ENCODE peak calls at places on chromosomes 1 and 21, in eight cellular contexts. D is A549, H is omental fat pad, E is fibroblast of mammary gland, S is upper lobe of right lung, Y is lower leg skin, W is fibroblast of pulmonary artery, U is transverse colon. P is an unnamed sample.

GRCh38 chr1:10628685-10629084 is 153.9 kb downstream of the PEX14 start:
- DNase-seq in Y (no peak), D (no peak), E (peak; percentile 18), W (peak; percentile 24), H (no peak), U (no peak), S (peak; percentile 64), P (no peak)

GRCh38 chr1:46171872-46172271 is 3.0 kb upstream of the TSPAN1 start:
- DNase-seq in H (no peak), Y (no peak), U (peak; percentile 56), S (peak; percentile 85), E (no peak), D (no peak), W (no peak), P (no peak)

GRCh38 chr1:26961826-26962225 is 1.6 kb upstream of the KDF1 start:
- DNase-seq in S (no peak), E (peak; percentile 97), U (no peak), Y (no peak), H (no peak), W (peak; percentile 96), D (peak; percentile 61), P (no peak)

GRCh38 chr1:118247593-118247992 is 62.6 kb upstream of the SPAG17 start:
- DNase-seq in W (peak; percentile 10), H (no peak), E (peak; percentile 23), D (peak; percentile 14), S (no peak), U (no peak), Y (no peak), P (no peak)

GRCh38 chr21:45379171-45379900 is 25.6 kb upstream of the COL18A1 start:
- DNase-seq in S (peak; percentile 43), Y (no peak), D (no peak), U (no peak), H (no peak), E (no peak), W (no peak), P (no peak)

GRCh38 chr1:63116016-63116415 is 206.4 kb upstream of the FOXD3 start:
- DNase-seq in S (no peak), W (peak; percentile 16), H (no peak), Y (no peak), E (peak; percentile 38), D (no peak), U (no peak), P (no peak)

GRCh38 chr1:31795801-31796621 is 19.8 kb downstream of the SPOCD1 start:
- DNase-seq in Y (no peak), E (peak; percentile 84), H (peak; percentile 22), D (peak; percentile 17), U (peak; percentile 10), W (peak; percentile 80), S (no peak), P (peak; percentile 12)

GRCh38 chr1:40264354-40264781 is 6.3 kb downstream of the ZMPSTE24 start:
- DNase-seq in D (no peak), E (peak; percentile 25), Y (no peak), H (no peak), S (no peak), W (no peak), U (no peak), P (no peak)

GRCh38 chr1:156025873-156026272 is 5.1 kb upstream of the SSR2 start:
- DNase-seq in E (peak; percentile 35), Y (no peak), W (peak; percentile 57), U (peak; percentile 63), H (no peak), D (peak; percentile 72), S (peak; percentile 76), P (no peak)

GRCh38 chr1:241990040-241990439 is 8.9 kb downstream of the MAP1LC3C start:
- DNase-seq in D (peak; percentile 88), W (peak; percentile 76), Y (peak; percentile 70), S (peak; percentile 71), H (peak; percentile 27), U (peak; percentile 61), E (peak; percentile 99), P (no peak)

GRCh38 chr1:45796381-45796780 is 7.0 kb upstream of the MAST2 start:
- DNase-seq in H (no peak), E (peak; percentile 7), U (no peak), D (no peak), W (no peak), Y (no peak), S (no peak), P (no peak)

GRCh38 chr1:27522860-27523665 is 33.1 kb upstream of the WASF2 start:
- DNase-seq in D (peak; percentile 32), U (no peak), H (no peak), E (peak; percentile 39), W (peak; percentile 41), Y (no peak), S (no peak), P (no peak)

DNA sequence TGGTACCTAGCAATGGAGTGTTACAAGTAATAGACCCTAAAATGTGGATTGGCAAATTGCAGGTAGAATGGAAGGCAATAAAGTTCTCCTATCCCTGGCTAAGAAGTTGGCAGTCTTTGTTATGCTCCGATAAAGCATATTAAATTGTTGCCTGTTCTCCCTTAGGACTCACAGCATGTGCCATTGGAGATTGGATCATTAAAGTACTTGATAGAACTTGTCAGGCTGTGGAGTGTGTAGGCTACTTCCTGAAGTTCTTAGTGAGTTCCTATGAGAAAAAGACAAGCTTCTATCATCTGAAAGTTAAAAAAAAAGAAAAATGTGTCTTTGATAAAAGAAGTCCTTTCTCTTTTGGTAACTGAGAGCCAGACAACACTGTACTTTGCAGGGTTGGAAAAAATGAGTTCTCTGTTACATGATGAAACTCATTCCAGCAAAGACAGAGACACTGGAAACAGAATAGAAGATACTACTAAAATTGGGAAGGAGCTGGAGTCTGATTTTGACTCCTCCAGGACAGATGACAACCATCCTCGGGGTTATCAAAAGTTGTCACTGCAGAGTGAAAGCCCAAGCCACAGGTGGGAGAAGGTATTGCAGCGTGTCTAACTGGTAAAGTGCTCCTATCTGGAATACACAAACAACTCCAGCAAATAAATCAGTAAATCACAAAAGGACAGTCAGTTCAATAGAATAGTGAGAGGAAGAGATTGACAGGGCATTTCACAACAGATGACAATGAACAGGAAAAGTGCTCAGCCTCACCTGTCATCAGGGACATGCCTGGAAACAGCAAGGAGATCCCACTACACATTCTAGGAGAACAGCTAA is 87.5 kb upstream of the WDR26 start:
- DNase-seq in D (no peak), Y (no peak), E (no peak), H (no peak), U (no peak), W (no peak), S (no peak), P (no peak)
- TF ChIP-seq CTCF in D (no peak), Y (no peak), E (peak; percentile 6), H (no peak), U (no peak), W (peak; percentile 15), S (no peak), P (no peak)

DNA sequence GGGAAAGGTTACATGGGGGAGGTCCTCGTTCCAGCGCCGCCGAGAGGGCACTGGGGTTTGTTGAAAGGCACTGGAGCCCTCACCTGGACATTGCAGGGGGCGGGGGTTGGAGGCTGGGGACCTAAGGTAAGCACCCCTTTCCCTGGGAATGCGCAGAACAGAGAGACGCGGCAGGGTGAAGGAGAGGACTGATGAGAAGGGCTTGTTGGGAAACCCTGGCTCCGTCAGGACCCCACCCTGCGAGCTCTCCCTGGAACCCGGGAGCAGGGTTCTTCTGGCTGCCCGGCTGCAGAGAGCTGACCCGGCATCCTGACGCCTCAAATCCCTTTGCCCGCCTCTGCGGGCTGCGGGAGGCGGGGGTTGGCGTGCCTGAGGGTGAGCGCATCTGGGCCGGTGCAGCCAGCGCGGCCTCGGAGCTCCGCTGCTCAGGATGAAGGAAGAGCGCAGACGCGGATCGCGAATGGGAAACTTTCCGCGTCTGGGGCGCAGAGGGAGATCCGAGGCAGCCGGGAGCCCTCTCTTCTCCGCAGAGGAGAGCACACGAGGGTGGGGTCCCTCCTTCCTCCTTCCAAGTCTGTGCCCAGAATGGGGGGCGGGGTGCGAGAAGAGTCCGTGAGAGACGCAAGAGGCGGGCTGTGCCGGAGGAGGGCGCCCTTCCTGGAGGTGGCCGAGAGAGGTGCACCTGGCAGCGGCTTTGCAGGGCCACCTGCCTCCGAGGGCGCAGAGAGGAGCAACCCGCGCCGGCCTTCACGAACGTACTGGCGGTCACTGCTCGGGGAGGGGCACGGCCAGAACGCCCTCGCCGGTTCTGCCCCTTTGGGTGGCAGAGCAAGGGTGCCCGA is 2.4 kb downstream of the IGSF21 start:
- DNase-seq in D (peak; percentile 18), H (no peak), U (peak; percentile 37), Y (peak; percentile 29), E (no peak), S (no peak), W (no peak), P (no peak)
- TF ChIP-seq CTCF in D (peak; percentile 27), H (no peak), U (peak; percentile 20), Y (no peak), E (no peak), S (no peak), W (no peak), P (no peak)

GRCh38 chr1:21653744-21654100 is 15.4 kb downstream of the RAP1GAP start:
- DNase-seq in D (no peak), E (no peak), H (no peak), Y (no peak), U (no peak), S (no peak), W (no peak), P (no peak)
- TF ChIP-seq CTCF in D (no peak), E (no peak), H (no peak), Y (no peak), U (no peak), S (no peak), W (no peak), P (no peak)

GRCh38 chr1:25873120-25873519 is 2.4 kb downstream of the PAQR7 start:
- DNase-seq in E (no peak), H (no peak), D (no peak), U (peak; percentile 31), S (peak; percentile 36), Y (no peak), W (no peak), P (no peak)
- TF ChIP-seq CTCF in E (no peak), H (no peak), D (no peak), U (peak; percentile 11), S (no peak), Y (no peak), W (no peak), P (no peak)

DNA sequence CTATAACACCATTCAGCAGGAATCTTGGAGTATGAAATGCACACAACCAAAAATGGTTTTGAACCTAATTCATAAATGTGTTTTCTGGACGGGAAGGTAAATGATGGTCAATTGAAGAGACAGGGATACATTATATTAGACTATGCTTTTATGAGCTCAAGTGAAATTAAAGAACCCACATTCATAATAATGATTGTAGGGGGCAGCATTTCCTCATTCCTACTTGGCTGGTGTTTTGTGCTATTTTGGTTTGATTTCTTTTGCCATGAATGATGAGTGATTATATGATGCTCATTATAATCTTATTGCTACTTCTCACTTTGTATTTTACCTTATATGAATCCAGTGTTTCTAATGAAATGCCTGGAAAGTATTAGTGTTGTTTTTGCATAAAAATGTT is 372 bp downstream of the OR2L3 start:
- DNase-seq in Y (no peak), E (no peak), W (no peak), S (no peak), H (no peak), D (no peak), U (no peak), P (no peak)
- TF ChIP-seq CTCF in Y (no peak), E (no peak), W (no peak), S (no peak), H (no peak), D (no peak), U (no peak), P (no peak)

GRCh38 chr1:19957779-19958178 is 21.6 kb downstream of the PLA2G2A start:
- DNase-seq in E (no peak), H (no peak), W (no peak), S (no peak), D (peak; percentile 10), U (no peak), Y (no peak), P (no peak)
- TF ChIP-seq CTCF in E (peak; percentile 6), H (no peak), W (peak; percentile 20), S (no peak), D (no peak), U (no peak), Y (no peak), P (no peak)